ENCODE peak calls at places on chromosomes 1 and 21, in ten cellular contexts. One of them, this sample, is unnamed.

GRCh38 chr1:114222920-114223319 is 69.3 kb upstream of the SYT6 start:
- DNase-seq in pancreas: no peak
- DNase-seq in stimulated activated CD4-positive, alpha-beta T cell treated with anti-CD3 and anti-CD28 coated beads, Interleukin-12 subunit alpha, Interleukin-12 subunit beta, amount 100 ng/mL, for 48 hours: no peak
- DNase-seq in NCI-H446 treated with DMSO at 0.1 percent for 48 hours: no peak
- DNase-seq in IMR-90: no peak
- DNase-seq in CD14-positive monocyte: no peak
- DNase-seq in substantia nigra: no peak
- DNase-seq in activated naive CD8-positive, alpha-beta T cell treated with anti-CD3 and anti-CD28 coated beads, Interleukin-2, amount 50 U/mL, for 16 hours: no peak
- DNase-seq in stimulated activated CD8-positive, alpha-beta memory T cell treated with anti-CD3 and anti-CD28 coated beads, Interleukin-4, amount 100 ng/mL, for 24 hours: no peak
- DNase-seq in Right ventricle myocardium superior: no peak
- DNase-seq in this sample: no peak

GRCh38 chr1:70767377-70767776 is 280.2 kb downstream of the PTGER3 start:
- DNase-seq in pancreas: no peak
- DNase-seq in stimulated activated CD4-positive, alpha-beta T cell treated with anti-CD3 and anti-CD28 coated beads, Interleukin-12 subunit alpha, Interleukin-12 subunit beta, amount 100 ng/mL, for 48 hours: no peak
- DNase-seq in NCI-H446 treated with DMSO at 0.1 percent for 48 hours: no peak
- DNase-seq in IMR-90: peak
- DNase-seq in CD14-positive monocyte: no peak
- DNase-seq in substantia nigra: no peak
- DNase-seq in activated naive CD8-positive, alpha-beta T cell treated with anti-CD3 and anti-CD28 coated beads, Interleukin-2, amount 50 U/mL, for 16 hours: no peak
- DNase-seq in stimulated activated CD8-positive, alpha-beta memory T cell treated with anti-CD3 and anti-CD28 coated beads, Interleukin-4, amount 100 ng/mL, for 24 hours: no peak
- DNase-seq in Right ventricle myocardium superior: no peak
- DNase-seq in this sample: no peak

GRCh38 chr1:103254691-103255090 is 146.4 kb upstream of the COL11A1 start:
- DNase-seq in pancreas: no peak
- DNase-seq in stimulated activated CD4-positive, alpha-beta T cell treated with anti-CD3 and anti-CD28 coated beads, Interleukin-12 subunit alpha, Interleukin-12 subunit beta, amount 100 ng/mL, for 48 hours: no peak
- DNase-seq in NCI-H446 treated with DMSO at 0.1 percent for 48 hours: no peak
- DNase-seq in IMR-90: peak
- DNase-seq in CD14-positive monocyte: no peak
- DNase-seq in substantia nigra: no peak
- DNase-seq in activated naive CD8-positive, alpha-beta T cell treated with anti-CD3 and anti-CD28 coated beads, Interleukin-2, amount 50 U/mL, for 16 hours: no peak
- DNase-seq in stimulated activated CD8-positive, alpha-beta memory T cell treated with anti-CD3 and anti-CD28 coated beads, Interleukin-4, amount 100 ng/mL, for 24 hours: no peak
- DNase-seq in Right ventricle myocardium superior: no peak
- DNase-seq in this sample: no peak

GRCh38 chr1:200738348-200738732 is 353 bp upstream of the CAMSAP2 start:
- DNase-seq in pancreas: no peak
- DNase-seq in stimulated activated CD4-positive, alpha-beta T cell treated with anti-CD3 and anti-CD28 coated beads, Interleukin-12 subunit alpha, Interleukin-12 subunit beta, amount 100 ng/mL, for 48 hours: no peak
- DNase-seq in NCI-H446 treated with DMSO at 0.1 percent for 48 hours: no peak
- DNase-seq in IMR-90: no peak
- DNase-seq in CD14-positive monocyte: no peak
- DNase-seq in substantia nigra: no peak
- DNase-seq in activated naive CD8-positive, alpha-beta T cell treated with anti-CD3 and anti-CD28 coated beads, Interleukin-2, amount 50 U/mL, for 16 hours: no peak
- DNase-seq in stimulated activated CD8-positive, alpha-beta memory T cell treated with anti-CD3 and anti-CD28 coated beads, Interleukin-4, amount 100 ng/mL, for 24 hours: no peak
- DNase-seq in Right ventricle myocardium superior: no peak
- DNase-seq in this sample: no peak

GRCh38 chr1:208059328-208060017 is 148.5 kb upstream of the CD34 start:
- DNase-seq in pancreas: no peak
- DNase-seq in stimulated activated CD4-positive, alpha-beta T cell treated with anti-CD3 and anti-CD28 coated beads, Interleukin-12 subunit alpha, Interleukin-12 subunit beta, amount 100 ng/mL, for 48 hours: no peak
- DNase-seq in NCI-H446 treated with DMSO at 0.1 percent for 48 hours: no peak
- DNase-seq in IMR-90: no peak
- DNase-seq in CD14-positive monocyte: no peak
- DNase-seq in substantia nigra: no peak
- DNase-seq in activated naive CD8-positive, alpha-beta T cell treated with anti-CD3 and anti-CD28 coated beads, Interleukin-2, amount 50 U/mL, for 16 hours: no peak
- DNase-seq in stimulated activated CD8-positive, alpha-beta memory T cell treated with anti-CD3 and anti-CD28 coated beads, Interleukin-4, amount 100 ng/mL, for 24 hours: no peak
- DNase-seq in Right ventricle myocardium superior: no peak
- DNase-seq in this sample: no peak

GRCh38 chr21:34195365-34195764 is 122.0 kb downstream of the MRPS6 start:
- DNase-seq in pancreas: no peak
- DNase-seq in stimulated activated CD4-positive, alpha-beta T cell treated with anti-CD3 and anti-CD28 coated beads, Interleukin-12 subunit alpha, Interleukin-12 subunit beta, amount 100 ng/mL, for 48 hours: no peak
- DNase-seq in NCI-H446 treated with DMSO at 0.1 percent for 48 hours: no peak
- DNase-seq in IMR-90: no peak
- DNase-seq in CD14-positive monocyte: no peak
- DNase-seq in substantia nigra: no peak
- DNase-seq in activated naive CD8-positive, alpha-beta T cell treated with anti-CD3 and anti-CD28 coated beads, Interleukin-2, amount 50 U/mL, for 16 hours: no peak
- DNase-seq in stimulated activated CD8-positive, alpha-beta memory T cell treated with anti-CD3 and anti-CD28 coated beads, Interleukin-4, amount 100 ng/mL, for 24 hours: no peak
- DNase-seq in Right ventricle myocardium superior: no peak
- DNase-seq in this sample: no peak

GRCh38 chr1:64357376-64357775 is 112.6 kb upstream of the CACHD1 start:
- DNase-seq in pancreas: no peak
- DNase-seq in stimulated activated CD4-positive, alpha-beta T cell treated with anti-CD3 and anti-CD28 coated beads, Interleukin-12 subunit alpha, Interleukin-12 subunit beta, amount 100 ng/mL, for 48 hours: no peak
- DNase-seq in NCI-H446 treated with DMSO at 0.1 percent for 48 hours: no peak
- DNase-seq in IMR-90: no peak
- DNase-seq in CD14-positive monocyte: no peak
- DNase-seq in substantia nigra: no peak
- DNase-seq in activated naive CD8-positive, alpha-beta T cell treated with anti-CD3 and anti-CD28 coated beads, Interleukin-2, amount 50 U/mL, for 16 hours: no peak
- DNase-seq in stimulated activated CD8-positive, alpha-beta memory T cell treated with anti-CD3 and anti-CD28 coated beads, Interleukin-4, amount 100 ng/mL, for 24 hours: no peak
- DNase-seq in Right ventricle myocardium superior: no peak
- DNase-seq in this sample: no peak

GRCh38 chr1:27551953-27552312 is 52.0 kb downstream of the AHDC1 start:
- DNase-seq in pancreas: no peak
- DNase-seq in stimulated activated CD4-positive, alpha-beta T cell treated with anti-CD3 and anti-CD28 coated beads, Interleukin-12 subunit alpha, Interleukin-12 subunit beta, amount 100 ng/mL, for 48 hours: no peak
- DNase-seq in NCI-H446 treated with DMSO at 0.1 percent for 48 hours: no peak
- DNase-seq in IMR-90: no peak
- DNase-seq in CD14-positive monocyte: no peak
- DNase-seq in substantia nigra: no peak
- DNase-seq in activated naive CD8-positive, alpha-beta T cell treated with anti-CD3 and anti-CD28 coated beads, Interleukin-2, amount 50 U/mL, for 16 hours: no peak
- DNase-seq in stimulated activated CD8-positive, alpha-beta memory T cell treated with anti-CD3 and anti-CD28 coated beads, Interleukin-4, amount 100 ng/mL, for 24 hours: no peak
- DNase-seq in Right ventricle myocardium superior: no peak
- DNase-seq in this sample: no peak

GRCh38 chr1:108611984-108612383 is 48.9 kb downstream of the HENMT1 start:
- DNase-seq in pancreas: no peak
- DNase-seq in stimulated activated CD4-positive, alpha-beta T cell treated with anti-CD3 and anti-CD28 coated beads, Interleukin-12 subunit alpha, Interleukin-12 subunit beta, amount 100 ng/mL, for 48 hours: no peak
- DNase-seq in NCI-H446 treated with DMSO at 0.1 percent for 48 hours: no peak
- DNase-seq in IMR-90: no peak
- DNase-seq in CD14-positive monocyte: no peak
- DNase-seq in substantia nigra: no peak
- DNase-seq in activated naive CD8-positive, alpha-beta T cell treated with anti-CD3 and anti-CD28 coated beads, Interleukin-2, amount 50 U/mL, for 16 hours: no peak
- DNase-seq in stimulated activated CD8-positive, alpha-beta memory T cell treated with anti-CD3 and anti-CD28 coated beads, Interleukin-4, amount 100 ng/mL, for 24 hours: no peak
- DNase-seq in Right ventricle myocardium superior: no peak
- DNase-seq in this sample: no peak

GRCh38 chr1:59046134-59046533 is 250.8 kb upstream of the FGGY start:
- DNase-seq in pancreas: no peak
- DNase-seq in stimulated activated CD4-positive, alpha-beta T cell treated with anti-CD3 and anti-CD28 coated beads, Interleukin-12 subunit alpha, Interleukin-12 subunit beta, amount 100 ng/mL, for 48 hours: no peak
- DNase-seq in NCI-H446 treated with DMSO at 0.1 percent for 48 hours: no peak
- DNase-seq in IMR-90: peak
- DNase-seq in CD14-positive monocyte: no peak
- DNase-seq in substantia nigra: no peak
- DNase-seq in activated naive CD8-positive, alpha-beta T cell treated with anti-CD3 and anti-CD28 coated beads, Interleukin-2, amount 50 U/mL, for 16 hours: no peak
- DNase-seq in stimulated activated CD8-positive, alpha-beta memory T cell treated with anti-CD3 and anti-CD28 coated beads, Interleukin-4, amount 100 ng/mL, for 24 hours: no peak
- DNase-seq in Right ventricle myocardium superior: no peak
- DNase-seq in this sample: no peak

GRCh38 chr1:155320661-155321576 is at the start of gene RUSC1:
- DNase-seq in pancreas: peak
- DNase-seq in stimulated activated CD4-positive, alpha-beta T cell treated with anti-CD3 and anti-CD28 coated beads, Interleukin-12 subunit alpha, Interleukin-12 subunit beta, amount 100 ng/mL, for 48 hours: peak
- DNase-seq in NCI-H446 treated with DMSO at 0.1 percent for 48 hours: no peak
- DNase-seq in IMR-90: peak
- DNase-seq in CD14-positive monocyte: peak
- DNase-seq in substantia nigra: no peak
- DNase-seq in activated naive CD8-positive, alpha-beta T cell treated with anti-CD3 and anti-CD28 coated beads, Interleukin-2, amount 50 U/mL, for 16 hours: peak
- DNase-seq in stimulated activated CD8-positive, alpha-beta memory T cell treated with anti-CD3 and anti-CD28 coated beads, Interleukin-4, amount 100 ng/mL, for 24 hours: peak
- DNase-seq in Right ventricle myocardium superior: peak
- DNase-seq in this sample: peak

GRCh38 chr1:27885114-27885528 is 12.8 kb downstream of the THEMIS2 start:
- DNase-seq in pancreas: no peak
- DNase-seq in stimulated activated CD4-positive, alpha-beta T cell treated with anti-CD3 and anti-CD28 coated beads, Interleukin-12 subunit alpha, Interleukin-12 subunit beta, amount 100 ng/mL, for 48 hours: no peak
- DNase-seq in NCI-H446 treated with DMSO at 0.1 percent for 48 hours: no peak
- DNase-seq in IMR-90: no peak
- DNase-seq in CD14-positive monocyte: peak
- DNase-seq in substantia nigra: no peak
- DNase-seq in activated naive CD8-positive, alpha-beta T cell treated with anti-CD3 and anti-CD28 coated beads, Interleukin-2, amount 50 U/mL, for 16 hours: no peak
- DNase-seq in stimulated activated CD8-positive, alpha-beta memory T cell treated with anti-CD3 and anti-CD28 coated beads, Interleukin-4, amount 100 ng/mL, for 24 hours: no peak
- DNase-seq in Right ventricle myocardium superior: peak
- DNase-seq in this sample: no peak

GRCh38 chr1:2194319-2194897 is at the start of gene FAAP20:
- DNase-seq in pancreas: no peak
- DNase-seq in stimulated activated CD4-positive, alpha-beta T cell treated with anti-CD3 and anti-CD28 coated beads, Interleukin-12 subunit alpha, Interleukin-12 subunit beta, amount 100 ng/mL, for 48 hours: peak
- DNase-seq in NCI-H446 treated with DMSO at 0.1 percent for 48 hours: no peak
- DNase-seq in IMR-90: peak
- DNase-seq in CD14-positive monocyte: no peak
- DNase-seq in substantia nigra: peak
- DNase-seq in activated naive CD8-positive, alpha-beta T cell treated with anti-CD3 and anti-CD28 coated beads, Interleukin-2, amount 50 U/mL, for 16 hours: no peak
- DNase-seq in stimulated activated CD8-positive, alpha-beta memory T cell treated with anti-CD3 and anti-CD28 coated beads, Interleukin-4, amount 100 ng/mL, for 24 hours: peak
- DNase-seq in Right ventricle myocardium superior: peak
- DNase-seq in this sample: no peak

GRCh38 chr1:62384276-62385005 is 52.4 kb upstream of the USP1 start:
- DNase-seq in pancreas: no peak
- DNase-seq in stimulated activated CD4-positive, alpha-beta T cell treated with anti-CD3 and anti-CD28 coated beads, Interleukin-12 subunit alpha, Interleukin-12 subunit beta, amount 100 ng/mL, for 48 hours: no peak
- DNase-seq in NCI-H446 treated with DMSO at 0.1 percent for 48 hours: peak
- DNase-seq in IMR-90: peak
- DNase-seq in CD14-positive monocyte: no peak
- DNase-seq in substantia nigra: no peak
- DNase-seq in activated naive CD8-positive, alpha-beta T cell treated with anti-CD3 and anti-CD28 coated beads, Interleukin-2, amount 50 U/mL, for 16 hours: no peak
- DNase-seq in stimulated activated CD8-positive, alpha-beta memory T cell treated with anti-CD3 and anti-CD28 coated beads, Interleukin-4, amount 100 ng/mL, for 24 hours: no peak
- DNase-seq in Right ventricle myocardium superior: peak
- DNase-seq in this sample: no peak

GRCh38 chr21:37463083-37463780 is 96.7 kb downstream of the DYRK1A start:
- DNase-seq in pancreas: no peak
- DNase-seq in stimulated activated CD4-positive, alpha-beta T cell treated with anti-CD3 and anti-CD28 coated beads, Interleukin-12 subunit alpha, Interleukin-12 subunit beta, amount 100 ng/mL, for 48 hours: no peak
- DNase-seq in NCI-H446 treated with DMSO at 0.1 percent for 48 hours: peak
- DNase-seq in IMR-90: peak
- DNase-seq in CD14-positive monocyte: no peak
- DNase-seq in substantia nigra: no peak
- DNase-seq in activated naive CD8-positive, alpha-beta T cell treated with anti-CD3 and anti-CD28 coated beads, Interleukin-2, amount 50 U/mL, for 16 hours: peak
- DNase-seq in stimulated activated CD8-positive, alpha-beta memory T cell treated with anti-CD3 and anti-CD28 coated beads, Interleukin-4, amount 100 ng/mL, for 24 hours: no peak
- DNase-seq in Right ventricle myocardium superior: no peak
- DNase-seq in this sample: peak

GRCh38 chr1:222634180-222635013 is 16.5 kb downstream of the MIA3 start:
- DNase-seq in pancreas: peak
- DNase-seq in stimulated activated CD4-positive, alpha-beta T cell treated with anti-CD3 and anti-CD28 coated beads, Interleukin-12 subunit alpha, Interleukin-12 subunit beta, amount 100 ng/mL, for 48 hours: peak
- DNase-seq in NCI-H446 treated with DMSO at 0.1 percent for 48 hours: peak
- DNase-seq in IMR-90: peak
- DNase-seq in CD14-positive monocyte: no peak
- DNase-seq in substantia nigra: no peak
- DNase-seq in activated naive CD8-positive, alpha-beta T cell treated with anti-CD3 and anti-CD28 coated beads, Interleukin-2, amount 50 U/mL, for 16 hours: peak
- DNase-seq in stimulated activated CD8-positive, alpha-beta memory T cell treated with anti-CD3 and anti-CD28 coated beads, Interleukin-4, amount 100 ng/mL, for 24 hours: no peak
- DNase-seq in Right ventricle myocardium superior: no peak
- DNase-seq in this sample: peak

GRCh38 chr1:108049083-108049819 is 84.3 kb upstream of the VAV3 start:
- DNase-seq in pancreas: no peak
- DNase-seq in stimulated activated CD4-positive, alpha-beta T cell treated with anti-CD3 and anti-CD28 coated beads, Interleukin-12 subunit alpha, Interleukin-12 subunit beta, amount 100 ng/mL, for 48 hours: no peak
- DNase-seq in NCI-H446 treated with DMSO at 0.1 percent for 48 hours: peak
- DNase-seq in IMR-90: no peak
- DNase-seq in CD14-positive monocyte: peak
- DNase-seq in substantia nigra: no peak
- DNase-seq in activated naive CD8-positive, alpha-beta T cell treated with anti-CD3 and anti-CD28 coated beads, Interleukin-2, amount 50 U/mL, for 16 hours: no peak
- DNase-seq in stimulated activated CD8-positive, alpha-beta memory T cell treated with anti-CD3 and anti-CD28 coated beads, Interleukin-4, amount 100 ng/mL, for 24 hours: peak
- DNase-seq in Right ventricle myocardium superior: peak
- DNase-seq in this sample: peak

GRCh38 chr1:6958407-6958806 is 173.2 kb downstream of the CAMTA1 start:
- DNase-seq in pancreas: no peak
- DNase-seq in stimulated activated CD4-positive, alpha-beta T cell treated with anti-CD3 and anti-CD28 coated beads, Interleukin-12 subunit alpha, Interleukin-12 subunit beta, amount 100 ng/mL, for 48 hours: no peak
- DNase-seq in NCI-H446 treated with DMSO at 0.1 percent for 48 hours: no peak
- DNase-seq in IMR-90: peak
- DNase-seq in CD14-positive monocyte: no peak
- DNase-seq in substantia nigra: no peak
- DNase-seq in activated naive CD8-positive, alpha-beta T cell treated with anti-CD3 and anti-CD28 coated beads, Interleukin-2, amount 50 U/mL, for 16 hours: no peak
- DNase-seq in stimulated activated CD8-positive, alpha-beta memory T cell treated with anti-CD3 and anti-CD28 coated beads, Interleukin-4, amount 100 ng/mL, for 24 hours: no peak
- DNase-seq in Right ventricle myocardium superior: no peak
- DNase-seq in this sample: no peak

GRCh38 chr1:41097105-41097504 is 75.6 kb upstream of the SLFNL1 start:
- DNase-seq in pancreas: no peak
- DNase-seq in stimulated activated CD4-positive, alpha-beta T cell treated with anti-CD3 and anti-CD28 coated beads, Interleukin-12 subunit alpha, Interleukin-12 subunit beta, amount 100 ng/mL, for 48 hours: no peak
- DNase-seq in NCI-H446 treated with DMSO at 0.1 percent for 48 hours: no peak
- DNase-seq in IMR-90: peak
- DNase-seq in CD14-positive monocyte: no peak
- DNase-seq in substantia nigra: no peak
- DNase-seq in activated naive CD8-positive, alpha-beta T cell treated with anti-CD3 and anti-CD28 coated beads, Interleukin-2, amount 50 U/mL, for 16 hours: no peak
- DNase-seq in stimulated activated CD8-positive, alpha-beta memory T cell treated with anti-CD3 and anti-CD28 coated beads, Interleukin-4, amount 100 ng/mL, for 24 hours: no peak
- DNase-seq in Right ventricle myocardium superior: no peak
- DNase-seq in this sample: no peak

GRCh38 chr1:244255426-244255965 is 196.2 kb downstream of the ADSS2 start:
- DNase-seq in pancreas: no peak
- DNase-seq in stimulated activated CD4-positive, alpha-beta T cell treated with anti-CD3 and anti-CD28 coated beads, Interleukin-12 subunit alpha, Interleukin-12 subunit beta, amount 100 ng/mL, for 48 hours: no peak
- DNase-seq in NCI-H446 treated with DMSO at 0.1 percent for 48 hours: no peak
- DNase-seq in IMR-90: no peak
- DNase-seq in CD14-positive monocyte: no peak
- DNase-seq in substantia nigra: no peak
- DNase-seq in activated naive CD8-positive, alpha-beta T cell treated with anti-CD3 and anti-CD28 coated beads, Interleukin-2, amount 50 U/mL, for 16 hours: no peak
- DNase-seq in stimulated activated CD8-positive, alpha-beta memory T cell treated with anti-CD3 and anti-CD28 coated beads, Interleukin-4, amount 100 ng/mL, for 24 hours: no peak
- DNase-seq in Right ventricle myocardium superior: no peak
- DNase-seq in this sample: no peak

This sample was measured in T-helper 1 cell.